ENCODE peak calls at places on chromosomes 2 and 18, in ten cellular contexts. One of them, this sample, is unnamed. For H3K9me3, the result is how much of the 10 kb centered on the place peaks cover.

GRCh38 chr2:170266358-170266757 is 88.4 kb downstream of the MYO3B start:
- DNase-seq in CD8-positive, alpha-beta memory T cell: no peak
- DNase-seq in left lung: no peak
- DNase-seq in effector memory CD4-positive, alpha-beta T cell: no peak
- DNase-seq in CD8-positive, alpha-beta T cell: no peak
- DNase-seq in right cardiac atrium: no peak
- DNase-seq in transverse colon: no peak
- DNase-seq in cardiac muscle cell: no peak
- DNase-seq in adipocyte: no peak
- DNase-seq in A549: no peak
- DNase-seq in this sample: no peak

GRCh38 chr2:729363-729762 is 52.2 kb upstream of the TMEM18 start:
- DNase-seq in cardiac muscle cell: no peak
- DNase-seq in CD8-positive, alpha-beta T cell: no peak
- DNase-seq in transverse colon: no peak
- DNase-seq in adipocyte: no peak
- DNase-seq in effector memory CD4-positive, alpha-beta T cell: no peak
- DNase-seq in A549: no peak
- DNase-seq in right cardiac atrium: no peak
- DNase-seq in CD8-positive, alpha-beta memory T cell: no peak
- DNase-seq in left lung: no peak
- DNase-seq in this sample: no peak

GRCh38 chr2:200302940-200303727 is 3.4 kb upstream of the SPATS2L start:
- DNase-seq in right cardiac atrium: no peak
- DNase-seq in A549: peak
- DNase-seq in adipocyte: no peak
- DNase-seq in CD8-positive, alpha-beta memory T cell: no peak
- DNase-seq in transverse colon: no peak
- DNase-seq in cardiac muscle cell: peak
- DNase-seq in left lung: no peak
- DNase-seq in CD8-positive, alpha-beta T cell: no peak
- DNase-seq in effector memory CD4-positive, alpha-beta T cell: no peak
- DNase-seq in this sample: no peak

GRCh38 chr2:226895579-226895978 is 59.7 kb downstream of the RHBDD1 start:
- DNase-seq in CD8-positive, alpha-beta memory T cell: no peak
- DNase-seq in adipocyte: no peak
- DNase-seq in right cardiac atrium: no peak
- DNase-seq in left lung: no peak
- DNase-seq in transverse colon: no peak
- DNase-seq in cardiac muscle cell: no peak
- DNase-seq in A549: no peak
- DNase-seq in CD8-positive, alpha-beta T cell: no peak
- DNase-seq in effector memory CD4-positive, alpha-beta T cell: no peak
- DNase-seq in this sample: no peak

GRCh38 chr18:27717816-27718215 is 459.1 kb downstream of the CDH2 start:
- DNase-seq in adipocyte: no peak
- DNase-seq in left lung: no peak
- DNase-seq in cardiac muscle cell: no peak
- DNase-seq in CD8-positive, alpha-beta memory T cell: no peak
- DNase-seq in right cardiac atrium: no peak
- DNase-seq in effector memory CD4-positive, alpha-beta T cell: no peak
- DNase-seq in transverse colon: no peak
- DNase-seq in CD8-positive, alpha-beta T cell: no peak
- DNase-seq in A549: no peak
- DNase-seq in this sample: no peak

GRCh38 chr2:8633735-8634313 is 48.0 kb upstream of the ID2 start:
- DNase-seq in adipocyte: peak
- DNase-seq in CD8-positive, alpha-beta memory T cell: no peak
- DNase-seq in A549: peak
- DNase-seq in right cardiac atrium: no peak
- DNase-seq in left lung: peak
- DNase-seq in effector memory CD4-positive, alpha-beta T cell: no peak
- DNase-seq in transverse colon: no peak
- DNase-seq in CD8-positive, alpha-beta T cell: no peak
- DNase-seq in cardiac muscle cell: peak
- DNase-seq in this sample: no peak

GRCh38 chr2:196244516-196244915 is 73.1 kb upstream of the STK17B start:
- DNase-seq in CD8-positive, alpha-beta memory T cell: no peak
- DNase-seq in adipocyte: peak
- DNase-seq in CD8-positive, alpha-beta T cell: no peak
- DNase-seq in A549: no peak
- DNase-seq in cardiac muscle cell: no peak
- DNase-seq in left lung: no peak
- DNase-seq in right cardiac atrium: no peak
- DNase-seq in effector memory CD4-positive, alpha-beta T cell: no peak
- DNase-seq in transverse colon: no peak
- DNase-seq in this sample: no peak

GRCh38 chr2:189013047-189013446 is 38.9 kb downstream of the COL3A1 start:
- DNase-seq in right cardiac atrium: no peak
- DNase-seq in transverse colon: no peak
- DNase-seq in A549: no peak
- DNase-seq in adipocyte: peak
- DNase-seq in CD8-positive, alpha-beta memory T cell: no peak
- DNase-seq in CD8-positive, alpha-beta T cell: no peak
- DNase-seq in left lung: no peak
- DNase-seq in cardiac muscle cell: peak
- DNase-seq in effector memory CD4-positive, alpha-beta T cell: no peak
- DNase-seq in this sample: no peak

GRCh38 chr2:26011990-26012856 is 21.7 kb upstream of the RAB10 start:
- DNase-seq in transverse colon: peak
- DNase-seq in CD8-positive, alpha-beta memory T cell: no peak
- DNase-seq in A549: peak
- DNase-seq in effector memory CD4-positive, alpha-beta T cell: no peak
- DNase-seq in adipocyte: peak
- DNase-seq in CD8-positive, alpha-beta T cell: no peak
- DNase-seq in cardiac muscle cell: peak
- DNase-seq in right cardiac atrium: peak
- DNase-seq in left lung: peak
- DNase-seq in this sample: no peak

GRCh38 chr2:138090330-138090729 is 126.1 kb downstream of the HNMT start:
- DNase-seq in CD8-positive, alpha-beta memory T cell: no peak
- DNase-seq in transverse colon: no peak
- DNase-seq in adipocyte: peak
- DNase-seq in right cardiac atrium: no peak
- DNase-seq in cardiac muscle cell: peak
- DNase-seq in CD8-positive, alpha-beta T cell: no peak
- DNase-seq in effector memory CD4-positive, alpha-beta T cell: no peak
- DNase-seq in A549: no peak
- DNase-seq in left lung: no peak
- DNase-seq in this sample: no peak

GRCh38 chr2:68878753-68879152 is 7.6 kb upstream of the BMP10 start:
- DNase-seq in effector memory CD4-positive, alpha-beta T cell: no peak
- DNase-seq in right cardiac atrium: no peak
- DNase-seq in CD8-positive, alpha-beta memory T cell: no peak
- DNase-seq in CD8-positive, alpha-beta T cell: no peak
- DNase-seq in cardiac muscle cell: peak
- DNase-seq in transverse colon: no peak
- DNase-seq in left lung: no peak
- DNase-seq in adipocyte: peak
- DNase-seq in A549: no peak
- DNase-seq in this sample: no peak

GRCh38 chr2:73716518-73717250 is 20.5 kb downstream of the TPRKB start:
- DNase-seq in transverse colon: no peak
- DNase-seq in cardiac muscle cell: peak
- DNase-seq in CD8-positive, alpha-beta memory T cell: no peak
- DNase-seq in CD8-positive, alpha-beta T cell: no peak
- DNase-seq in A549: no peak
- DNase-seq in left lung: no peak
- DNase-seq in right cardiac atrium: no peak
- DNase-seq in adipocyte: no peak
- DNase-seq in effector memory CD4-positive, alpha-beta T cell: no peak
- DNase-seq in this sample: no peak

GRCh38 chr2:105895995-105896764 is 151.5 kb downstream of the NCK2 start:
- DNase-seq in CD8-positive, alpha-beta memory T cell: no peak
- DNase-seq in right cardiac atrium: no peak
- DNase-seq in left lung: no peak
- DNase-seq in transverse colon: no peak
- DNase-seq in effector memory CD4-positive, alpha-beta T cell: no peak
- DNase-seq in A549: no peak
- DNase-seq in CD8-positive, alpha-beta T cell: no peak
- DNase-seq in adipocyte: no peak
- DNase-seq in cardiac muscle cell: no peak
- DNase-seq in this sample: peak

GRCh38 chr2:105894327-105894944 is 149.7 kb downstream of the NCK2 start:
- DNase-seq in cardiac muscle cell: no peak
- DNase-seq in CD8-positive, alpha-beta memory T cell: no peak
- DNase-seq in transverse colon: no peak
- DNase-seq in A549: no peak
- DNase-seq in left lung: no peak
- DNase-seq in right cardiac atrium: no peak
- DNase-seq in adipocyte: no peak
- DNase-seq in effector memory CD4-positive, alpha-beta T cell: no peak
- DNase-seq in CD8-positive, alpha-beta T cell: no peak
- DNase-seq in this sample: no peak

GRCh38 chr2:105890856-105891255 is 146.1 kb downstream of the NCK2 start:
- DNase-seq in CD8-positive, alpha-beta T cell: no peak
- DNase-seq in A549: no peak
- DNase-seq in transverse colon: no peak
- DNase-seq in CD8-positive, alpha-beta memory T cell: no peak
- DNase-seq in effector memory CD4-positive, alpha-beta T cell: no peak
- DNase-seq in right cardiac atrium: no peak
- DNase-seq in left lung: no peak
- DNase-seq in adipocyte: no peak
- DNase-seq in cardiac muscle cell: no peak
- DNase-seq in this sample: no peak

GRCh38 chr2:105893011-105893995 is 148.6 kb downstream of the NCK2 start:
- DNase-seq in CD8-positive, alpha-beta T cell: no peak
- DNase-seq in CD8-positive, alpha-beta memory T cell: no peak
- DNase-seq in effector memory CD4-positive, alpha-beta T cell: no peak
- DNase-seq in adipocyte: peak
- DNase-seq in left lung: no peak
- DNase-seq in A549: no peak
- DNase-seq in right cardiac atrium: peak
- DNase-seq in transverse colon: no peak
- DNase-seq in cardiac muscle cell: no peak
- DNase-seq in this sample: no peak

DNA sequence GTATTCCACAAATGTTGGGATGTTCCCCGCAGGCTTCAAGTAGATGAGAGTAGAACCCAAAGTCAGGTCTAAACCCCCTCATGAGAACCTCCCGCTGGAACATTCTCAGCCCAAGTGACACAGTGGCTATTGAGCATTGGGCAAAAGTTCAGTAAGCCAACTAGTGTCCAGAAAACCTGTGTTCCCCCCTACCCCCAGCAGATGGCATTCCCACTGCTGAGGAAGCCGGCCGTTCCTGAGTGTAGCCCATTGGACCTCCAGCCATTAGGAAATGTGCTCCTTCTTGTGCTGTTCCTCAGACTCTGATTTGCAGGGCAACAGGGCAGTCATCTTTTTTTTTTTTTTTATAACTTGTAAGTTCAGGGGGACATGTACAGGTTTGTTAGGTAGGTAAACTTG is 152.1 kb downstream of the NCK2 start:
- DNase-seq in cardiac muscle cell: no peak
- DNase-seq in transverse colon: no peak
- DNase-seq in CD8-positive, alpha-beta T cell: no peak
- DNase-seq in adipocyte: no peak
- DNase-seq in effector memory CD4-positive, alpha-beta T cell: no peak
- DNase-seq in CD8-positive, alpha-beta memory T cell: no peak
- DNase-seq in A549: no peak
- DNase-seq in left lung: no peak
- DNase-seq in right cardiac atrium: no peak
- DNase-seq in this sample: no peak
- H3K9me3 ChIP-seq in cardiac muscle cell: under half
- H3K9me3 ChIP-seq in transverse colon: under half
- H3K9me3 ChIP-seq in CD8-positive, alpha-beta T cell: under half
- H3K9me3 ChIP-seq in adipocyte: under half
- H3K9me3 ChIP-seq in effector memory CD4-positive, alpha-beta T cell: under half
- H3K9me3 ChIP-seq in CD8-positive, alpha-beta memory T cell: under half
- H3K9me3 ChIP-seq in A549: under half
- H3K9me3 ChIP-seq in left lung: under half
- H3K9me3 ChIP-seq in right cardiac atrium: under half
- H3K9me3 ChIP-seq in this sample: under half

DNA sequence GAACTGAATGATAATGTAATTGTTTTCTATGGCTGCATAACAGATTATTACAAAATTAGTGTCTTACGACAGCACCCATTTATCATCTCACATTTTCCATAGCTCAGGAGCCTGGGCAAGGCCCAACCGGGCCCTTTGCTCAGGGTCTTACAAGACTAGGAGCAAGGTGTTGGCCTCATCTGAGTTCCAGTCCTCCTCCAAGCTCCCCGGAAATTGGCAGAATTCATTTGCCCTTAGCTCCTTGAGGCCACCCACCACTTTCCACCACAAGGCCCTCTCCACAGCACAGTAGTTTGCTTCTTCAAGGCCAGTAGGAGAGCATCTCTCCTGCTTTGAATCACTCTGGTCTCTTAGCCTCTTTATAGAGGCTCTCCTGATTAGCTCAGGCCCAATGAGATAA is 89.2 kb upstream of the SALL3 start:
- DNase-seq in CD8-positive, alpha-beta T cell: no peak
- DNase-seq in left lung: no peak
- DNase-seq in cardiac muscle cell: no peak
- DNase-seq in right cardiac atrium: no peak
- DNase-seq in effector memory CD4-positive, alpha-beta T cell: no peak
- DNase-seq in A549: no peak
- DNase-seq in transverse colon: no peak
- DNase-seq in adipocyte: no peak
- DNase-seq in CD8-positive, alpha-beta memory T cell: no peak
- DNase-seq in this sample: no peak
- H3K9me3 ChIP-seq in CD8-positive, alpha-beta T cell: under half
- H3K9me3 ChIP-seq in left lung: under half
- H3K9me3 ChIP-seq in cardiac muscle cell: under half
- H3K9me3 ChIP-seq in right cardiac atrium: under half
- H3K9me3 ChIP-seq in effector memory CD4-positive, alpha-beta T cell: under half
- H3K9me3 ChIP-seq in A549: under half
- H3K9me3 ChIP-seq in transverse colon: under half
- H3K9me3 ChIP-seq in adipocyte: under half
- H3K9me3 ChIP-seq in CD8-positive, alpha-beta memory T cell: under half
- H3K9me3 ChIP-seq in this sample: under half

DNA sequence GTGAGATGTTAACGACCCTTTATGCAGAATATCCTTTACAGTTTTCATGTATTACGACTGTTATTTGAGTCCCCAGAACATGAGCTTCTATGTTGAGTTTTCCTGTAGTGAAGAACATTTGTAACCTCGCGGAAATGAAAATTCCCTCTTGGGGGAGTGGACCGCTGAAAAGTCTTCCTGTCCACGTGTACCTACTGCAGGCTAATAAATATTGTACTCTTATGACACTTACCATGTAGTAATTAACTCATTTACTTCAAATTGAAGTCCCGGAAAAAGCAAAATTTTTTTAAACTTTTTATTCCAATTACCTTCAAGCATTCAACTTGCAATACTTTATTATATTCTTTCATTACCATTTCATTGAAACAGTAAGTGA is 1.1 kb downstream of the ERLEC1 start:
- DNase-seq in CD8-positive, alpha-beta T cell: no peak
- DNase-seq in transverse colon: no peak
- DNase-seq in effector memory CD4-positive, alpha-beta T cell: no peak
- DNase-seq in A549: no peak
- DNase-seq in right cardiac atrium: no peak
- DNase-seq in CD8-positive, alpha-beta memory T cell: no peak
- DNase-seq in adipocyte: no peak
- DNase-seq in cardiac muscle cell: peak
- DNase-seq in left lung: no peak
- DNase-seq in this sample: no peak
- H3K9me3 ChIP-seq in CD8-positive, alpha-beta T cell: under half
- H3K9me3 ChIP-seq in transverse colon: under half
- H3K9me3 ChIP-seq in effector memory CD4-positive, alpha-beta T cell: under half
- H3K9me3 ChIP-seq in A549: under half
- H3K9me3 ChIP-seq in right cardiac atrium: under half
- H3K9me3 ChIP-seq in CD8-positive, alpha-beta memory T cell: under half
- H3K9me3 ChIP-seq in adipocyte: under half
- H3K9me3 ChIP-seq in cardiac muscle cell: under half
- H3K9me3 ChIP-seq in left lung: under half
- H3K9me3 ChIP-seq in this sample: under half

GRCh38 chr2:240473211-240473610 is 37.7 kb downstream of the GPC1 start:
- DNase-seq in CD8-positive, alpha-beta T cell: no peak
- DNase-seq in left lung: no peak
- DNase-seq in A549: no peak
- DNase-seq in cardiac muscle cell: no peak
- DNase-seq in right cardiac atrium: no peak
- DNase-seq in adipocyte: no peak
- DNase-seq in effector memory CD4-positive, alpha-beta T cell: no peak
- DNase-seq in CD8-positive, alpha-beta memory T cell: no peak
- DNase-seq in transverse colon: no peak
- DNase-seq in this sample: no peak
- H3K9me3 ChIP-seq in CD8-positive, alpha-beta T cell: under half
- H3K9me3 ChIP-seq in left lung: under half
- H3K9me3 ChIP-seq in A549: under half
- H3K9me3 ChIP-seq in cardiac muscle cell: under half
- H3K9me3 ChIP-seq in right cardiac atrium: under half
- H3K9me3 ChIP-seq in adipocyte: under half
- H3K9me3 ChIP-seq in effector memory CD4-positive, alpha-beta T cell: under half
- H3K9me3 ChIP-seq in CD8-positive, alpha-beta memory T cell: under half
- H3K9me3 ChIP-seq in transverse colon: under half
- H3K9me3 ChIP-seq in this sample: under half

This sample was measured in naive thymus-derived CD4-positive, alpha-beta T cell.